ENCODE peak calls at places on chromosomes 11 and 22, in eight cellular contexts. S is activated CD8-positive, alpha-beta memory T cell treated with anti-CD3 and anti-CD28 coated beads for 48 hours; Z is kidney epithelial cell; V is smooth muscle cell of the brain vasculature; P is naive thymus-derived CD8-positive, alpha-beta T cell; A is memory B cell; C is stimulated activated CD8-positive, alpha-beta memory T cell treated with anti-CD3 and anti-CD28 coated beads, Interleukin-12 subunit alpha, Interleukin-12 subunit beta, amount 100 ng/mL, for 4 hours; L is non-pigmented ciliary epithelial cell. G is an unnamed sample.

GRCh38 chr11:32616903-32617302 is 33.3 kb downstream of the EIF3M start:
- DNase-seq in S (no peak), Z (no peak), V (no peak), P (no peak), A (no peak), C (no peak), L (no peak), G (no peak)

GRCh38 chr11:106471273-106471672 is 393.8 kb downstream of the AASDHPPT start:
- DNase-seq in S (no peak), Z (no peak), V (no peak), P (no peak), A (no peak), C (no peak), L (no peak), G (no peak)

GRCh38 chr11:117717485-117718314 is 79.3 kb downstream of the DSCAML1 start:
- DNase-seq in S (no peak), Z (peak), V (no peak), P (no peak), A (no peak), C (no peak), L (no peak), G (no peak)

GRCh38 chr11:1994121-1994520 is 3.5 kb downstream of the H19 start:
- DNase-seq in S (no peak), Z (no peak), V (no peak), P (no peak), A (no peak), C (no peak), L (no peak), G (no peak)

GRCh38 chr11:61507962-61508824 is at the start of gene LRRC10B:
- DNase-seq in S (no peak), Z (no peak), V (no peak), P (no peak), A (no peak), C (no peak), L (no peak), G (no peak)

GRCh38 chr11:73308963-73309960 is 1.2 kb downstream of the ARHGEF17 start:
- DNase-seq in S (no peak), Z (peak), V (peak), P (no peak), A (no peak), C (no peak), L (peak), G (peak)

GRCh38 chr11:48142886-48143285 is 73.7 kb upstream of the OR4B1 start:
- DNase-seq in S (no peak), Z (no peak), V (no peak), P (no peak), A (no peak), C (no peak), L (no peak), G (no peak)

GRCh38 chr11:43953521-43953920 is 11.1 kb downstream of the C11orf96 start:
- DNase-seq in S (no peak), Z (no peak), V (no peak), P (no peak), A (no peak), C (no peak), L (no peak), G (no peak)

GRCh38 chr11:77035580-77035979 is 1.4 kb downstream of the B3GNT6 start:
- DNase-seq in S (no peak), Z (no peak), V (no peak), P (no peak), A (no peak), C (no peak), L (no peak), G (no peak)

GRCh38 chr11:95680169-95680929 is 109.2 kb downstream of the FAM76B start:
- DNase-seq in S (no peak), Z (peak), V (no peak), P (no peak), A (no peak), C (no peak), L (peak), G (peak)

GRCh38 chr22:30783021-30783420 is 88.3 kb downstream of the OSBP2 start:
- DNase-seq in S (no peak), Z (no peak), V (no peak), P (no peak), A (no peak), C (no peak), L (no peak), G (no peak)

GRCh38 chr11:2466869-2467694 is 22.3 kb downstream of the KCNQ1 start:
- DNase-seq in S (no peak), Z (no peak), V (no peak), P (peak), A (no peak), C (no peak), L (no peak), G (no peak)

GRCh38 chr22:48488149-48488551 is 1339.5 kb downstream of the BRD1 start:
- DNase-seq in S (no peak), Z (no peak), V (no peak), P (no peak), A (no peak), C (no peak), L (no peak), G (no peak)

GRCh38 chr11:86987687-86988086 is 32.5 kb upstream of the FZD4 start:
- DNase-seq in S (no peak), Z (no peak), V (no peak), P (no peak), A (no peak), C (no peak), L (no peak), G (no peak)

GRCh38 chr11:123434911-123435310 is 4.8 kb downstream of the GRAMD1B start:
- DNase-seq in S (no peak), Z (no peak), V (no peak), P (no peak), A (no peak), C (no peak), L (no peak), G (no peak)

GRCh38 chr11:77993902-77994301 is 566 bp downstream of the INTS4 start:
- DNase-seq in S (no peak), Z (no peak), V (no peak), P (no peak), A (no peak), C (no peak), L (no peak), G (no peak)

GRCh38 chr11:94762208-94762607 is 5.9 kb upstream of the AMOTL1 start:
- DNase-seq in S (no peak), Z (no peak), V (no peak), P (no peak), A (no peak), C (no peak), L (no peak), G (no peak)

GRCh38 chr11:7558046-7558445 is 44.2 kb downstream of the PPFIBP2 start:
- DNase-seq in S (no peak), Z (no peak), V (no peak), P (no peak), A (no peak), C (no peak), L (no peak), G (no peak)

GRCh38 chr11:69442807-69443137 is 38.7 kb upstream of the LINC01488 start:
- DNase-seq in S (no peak), Z (no peak), V (no peak), P (no peak), A (no peak), C (no peak), L (no peak), G (no peak)

GRCh38 chr11:14107071-14107470 is 144.5 kb downstream of the SPON1 start:
- DNase-seq in S (no peak), Z (no peak), V (no peak), P (no peak), A (no peak), C (no peak), L (no peak), G (no peak)

GRCh38 chr11:115775846-115776245 is 271.6 kb upstream of the CADM1 start:
- DNase-seq in S (no peak), Z (no peak), V (no peak), P (no peak), A (no peak), C (no peak), L (no peak), G (no peak)

GRCh38 chr11:63866211-63866610 is 27.3 kb downstream of the MARK2 start:
- DNase-seq in S (peak), Z (no peak), V (no peak), P (peak), A (no peak), C (peak), L (peak), G (no peak)

GRCh38 chr11:5737091-5737490 is 843 bp downstream of the OR56B1 start:
- DNase-seq in S (no peak), Z (no peak), V (no peak), P (no peak), A (no peak), C (no peak), L (peak), G (peak)

GRCh38 chr11:65246506-65246905 is 15.3 kb upstream of the POLA2 start:
- DNase-seq in S (no peak), Z (no peak), V (no peak), P (no peak), A (no peak), C (no peak), L (no peak), G (no peak)

GRCh38 chr22:37043828-37044538 is 7.6 kb upstream of the KCTD17 start:
- DNase-seq in S (no peak), Z (no peak), V (no peak), P (no peak), A (peak), C (no peak), L (no peak), G (no peak)

GRCh38 chr22:25747245-25747944 is 5.4 kb downstream of the MYO18B start:
- DNase-seq in S (no peak), Z (peak), V (no peak), P (no peak), A (no peak), C (no peak), L (peak), G (peak)

GRCh38 chr11:8814209-8814922 is 96.6 kb upstream of the AKIP1 start:
- DNase-seq in S (no peak), Z (peak), V (no peak), P (no peak), A (no peak), C (no peak), L (no peak), G (no peak)

GRCh38 chr11:32489464-32489863 is 54.1 kb upstream of the WT1 start:
- DNase-seq in S (no peak), Z (no peak), V (no peak), P (no peak), A (no peak), C (no peak), L (no peak), G (no peak)

G was measured in skeletal muscle cell.